ENCODE peak calls at places on chromosome 21, in seven cellular contexts. P, H, A, F, J, M and B are unnamed samples.

GRCh38 chr21:31755027-31755426 is 23.1 kb upstream of the SCAF4 start:
- DNase-seq in J (no peak), P (no peak), F (no peak), M (no peak), A (no peak), H (no peak), B (no peak)

GRCh38 chr21:31618696-31619430 is 40.6 kb upstream of the SOD1 start:
- DNase-seq in J (no peak), H (no peak), A (no peak), M (no peak), P (no peak), F (no peak), B (no peak)

GRCh38 chr21:14591882-14592281 is 45.8 kb upstream of the SAMSN1 start:
- DNase-seq in P (no peak), A (no peak), M (peak), F (no peak), H (no peak), J (peak), B (no peak)

GRCh38 chr21:16573581-16573980 is 843.8 kb downstream of the USP25 start:
- DNase-seq in A (no peak), F (no peak), P (no peak), H (no peak), J (no peak), M (no peak), B (no peak)

GRCh38 chr21:34579411-34579810 is 35.5 kb downstream of the RCAN1 start:
- DNase-seq in F (no peak), H (no peak), P (no peak), M (no peak), J (no peak), A (no peak), B (no peak)

GRCh38 chr21:21230672-21231071 is 232.5 kb downstream of the NCAM2 start:
- DNase-seq in M (no peak), A (no peak), J (no peak), F (no peak), P (no peak), H (no peak), B (no peak)

GRCh38 chr21:34599534-34600101 is 15.3 kb downstream of the RCAN1 start:
- DNase-seq in H (no peak), F (no peak), P (no peak), J (no peak), A (no peak), M (no peak), B (no peak)

GRCh38 chr21:37866027-37866426 is 50.2 kb downstream of the KCNJ6 start:
- DNase-seq in M (no peak), P (no peak), H (no peak), F (no peak), J (peak), A (no peak), B (no peak)

GRCh38 chr21:15439726-15440125 is 290.1 kb upstream of the USP25 start:
- DNase-seq in F (no peak), J (no peak), M (no peak), A (no peak), H (no peak), P (no peak), B (no peak)

GRCh38 chr21:33949516-33950424 is 34.2 kb upstream of the ATP5PO start:
- DNase-seq in J (no peak), H (no peak), P (no peak), F (no peak), A (peak), M (no peak), B (no peak)

GRCh38 chr21:17570773-17571172 is 41.9 kb downstream of the BTG3 start:
- DNase-seq in A (no peak), J (no peak), F (no peak), H (no peak), M (no peak), P (no peak), B (no peak)

GRCh38 chr21:37916795-37917142 is 512 bp upstream of the KCNJ6 start:
- DNase-seq in M (no peak), P (peak), A (no peak), H (peak), F (peak), J (no peak), B (peak)

GRCh38 chr21:44428281-44428942 is 26.9 kb upstream of the LRRC3 start:
- DNase-seq in J (peak), A (peak), M (peak), H (peak), F (no peak), P (peak), B (no peak)

GRCh38 chr21:38948377-38948776 is 142.6 kb downstream of the ETS2 start:
- DNase-seq in F (no peak), M (no peak), H (no peak), A (no peak), J (no peak), P (no peak), B (no peak)

GRCh38 chr21:32921632-32922230 is 104.0 kb upstream of the OLIG2 start:
- DNase-seq in M (peak), P (no peak), J (no peak), H (no peak), A (peak), F (peak), B (peak)

GRCh38 chr21:45406801-45407628 is 2.0 kb downstream of the COL18A1 start:
- DNase-seq in A (no peak), H (no peak), F (peak), P (no peak), J (no peak), M (no peak), B (no peak)

GRCh38 chr21:26939532-26940181 is 27.2 kb downstream of the ADAMTS5 start:
- DNase-seq in P (no peak), M (no peak), A (no peak), H (no peak), J (no peak), F (no peak), B (peak)

GRCh38 chr21:32007461-32007860 is 134.6 kb downstream of the HUNK start:
- DNase-seq in A (no peak), H (peak), M (no peak), F (no peak), J (no peak), P (no peak), B (no peak)

GRCh38 chr21:37166733-37167132 is 93.7 kb downstream of the TTC3 start:
- DNase-seq in F (no peak), A (no peak), M (no peak), P (no peak), H (no peak), J (no peak), B (no peak)

GRCh38 chr21:44677881-44678280 is 4.1 kb downstream of the KRTAP12-1 start:
- DNase-seq in P (no peak), H (no peak), M (no peak), J (no peak), F (no peak), A (no peak), B (no peak)

GRCh38 chr21:15531986-15532385 is 197.8 kb upstream of the USP25 start:
- DNase-seq in H (no peak), A (no peak), M (no peak), F (no peak), P (no peak), J (no peak), B (no peak)

GRCh38 chr21:44375281-44375651 is 21.8 kb downstream of the TRPM2 start:
- DNase-seq in P (no peak), J (peak), M (peak), H (no peak), F (no peak), A (peak), B (no peak)

GRCh38 chr21:44050276-44050675 is 38.2 kb downstream of the TRAPPC10 start:
- DNase-seq in H (no peak), A (no peak), M (no peak), J (peak), P (no peak), F (no peak), B (no peak)

GRCh38 chr21:38968887-38969543 is 163.3 kb downstream of the ETS2 start:
- DNase-seq in A (no peak), J (no peak), P (no peak), H (no peak), M (no peak), F (no peak), B (no peak)

GRCh38 chr21:15445327-15445726 is 284.5 kb upstream of the USP25 start:
- DNase-seq in A (no peak), H (no peak), F (no peak), P (no peak), J (no peak), M (no peak), B (no peak)

GRCh38 chr21:45111703-45112102 is 37.3 kb downstream of the ADARB1 start:
- DNase-seq in J (no peak), P (no peak), M (no peak), H (no peak), F (no peak), A (no peak), B (no peak)

GRCh38 chr21:42513985-42514882 is 582 bp downstream of the SLC37A1 start:
- DNase-seq in P (peak), J (peak), A (peak), F (peak), M (peak), H (peak), B (peak)

GRCh38 chr21:26773058-26773457 is 72.2 kb downstream of the ADAMTS1 start:
- DNase-seq in J (no peak), H (no peak), P (no peak), M (no peak), A (no peak), F (no peak), B (no peak)

GRCh38 chr21:26115346-26115745 is 55.2 kb downstream of the APP start:
- DNase-seq in A (no peak), M (peak), H (no peak), J (no peak), F (no peak), P (no peak), B (no peak)

GRCh38 chr21:19198801-19199200 is 795.2 kb upstream of the TMPRSS15 start:
- DNase-seq in M (no peak), J (no peak), A (no peak), F (no peak), P (no peak), H (no peak), B (no peak)

GRCh38 chr21:38859852-38860251 is 54.1 kb downstream of the ETS2 start:
- DNase-seq in H (no peak), P (no peak), M (no peak), A (no peak), F (no peak), J (no peak), B (no peak)

GRCh38 chr21:45266518-45267389 is 20.9 kb downstream of the POFUT2 start:
- DNase-seq in P (peak), M (no peak), J (peak), H (no peak), A (peak), F (no peak), B (no peak)

GRCh38 chr21:45330075-45330781 is 42.5 kb upstream of the POFUT2 start:
- DNase-seq in P (peak), A (no peak), M (no peak), H (peak), J (peak), F (no peak), B (no peak)

GRCh38 chr21:42552407-42553336 is 39.0 kb downstream of the SLC37A1 start:
- DNase-seq in P (no peak), J (peak), H (no peak), M (no peak), A (no peak), F (no peak), B (no peak)

GRCh38 chr21:27244356-27244755 is 277.5 kb upstream of the ADAMTS5 start:
- DNase-seq in J (no peak), H (no peak), F (no peak), P (no peak), A (no peak), M (no peak), B (no peak)

GRCh38 chr21:37365657-37366487 is 701 bp upstream of the DYRK1A start:
- DNase-seq in A (peak), H (peak), M (peak), F (peak), P (peak), J (peak), B (peak)

GRCh38 chr21:35338281-35338680 is 289.2 kb upstream of the RUNX1 start:
- DNase-seq in F (no peak), M (no peak), J (no peak), P (no peak), H (no peak), A (no peak), B (no peak)

GRCh38 chr21:40512590-40512989 is 334.4 kb downstream of the DSCAM start:
- DNase-seq in M (no peak), P (no peak), F (peak), A (no peak), H (no peak), J (no peak), B (peak)
- TF ChIP-seq CTCF in M (peak), P (peak), F (peak), A (no peak), H (peak), J (peak), B (peak)

GRCh38 chr21:30491963-30492428 is at the start of gene KRTAP19-3:
- DNase-seq in P (no peak), A (no peak), M (no peak), H (no peak), F (no peak), J (no peak), B (no peak)

GRCh38 chr21:30486180-30486579 is 1.1 kb downstream of the KRTAP19-2 start:
- DNase-seq in F (no peak), H (no peak), P (no peak), J (no peak), A (no peak), M (no peak), B (no peak)

GRCh38 chr21:30482130-30482529 is 2.0 kb upstream of the KRTAP19-1 start:
- DNase-seq in F (no peak), H (no peak), M (no peak), A (no peak), J (no peak), P (no peak), B (no peak)

GRCh38 chr21:30487336-30487735 is at the start of gene KRTAP19-2:
- DNase-seq in H (no peak), F (no peak), P (no peak), M (no peak), J (no peak), A (no peak), B (no peak)
- TF ChIP-seq CTCF in H (no peak), F (no peak), P (no peak), M (no peak), J (no peak), A (no peak), B (no peak)

DNA sequence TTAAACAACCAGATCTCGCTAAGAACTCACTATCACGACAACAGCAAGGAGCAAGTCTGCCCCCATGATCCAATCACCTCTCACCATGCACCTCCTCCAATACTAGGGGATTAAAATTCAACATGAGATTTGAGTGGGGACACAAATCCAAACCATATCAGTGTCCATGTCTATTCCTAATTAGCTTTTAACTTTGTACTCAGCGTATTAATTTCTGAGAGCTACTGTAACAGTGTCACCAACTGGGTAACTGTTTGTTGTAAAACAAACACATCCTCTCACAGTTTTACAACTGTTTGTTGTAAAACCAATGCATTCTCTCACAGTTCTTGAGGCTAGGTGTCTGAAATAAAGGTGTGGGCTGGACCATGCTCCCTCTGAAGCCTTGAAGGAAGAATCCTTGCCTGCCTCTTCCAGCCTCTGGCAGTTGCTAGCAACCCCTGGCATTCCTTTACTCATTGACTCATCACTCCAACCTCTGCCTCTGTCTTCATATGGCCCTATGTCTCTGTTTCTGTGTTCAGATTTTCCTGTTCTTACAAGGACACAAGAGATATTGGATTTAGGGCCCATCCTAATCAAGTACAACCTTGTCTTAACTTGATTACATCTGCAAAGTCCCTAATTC is 121.2 kb downstream of the LTN1 start:
- DNase-seq in M (peak), P (no peak), J (no peak), F (no peak), H (no peak), A (no peak), B (no peak)
- TF ChIP-seq CTCF in M (no peak), P (no peak), J (no peak), F (no peak), H (no peak), A (no peak), B (no peak)

GRCh38 chr21:46418265-46418946 is 40.3 kb upstream of the DIP2A start:
- DNase-seq in F (no peak), H (no peak), P (no peak), J (no peak), A (no peak), M (no peak), B (no peak)

GRCh38 chr21:46421756-46422555 is 36.7 kb upstream of the DIP2A start:
- DNase-seq in P (no peak), H (no peak), M (no peak), A (no peak), J (no peak), F (no peak), B (no peak)

GRCh38 chr21:46421191-46421750 is 37.4 kb upstream of the DIP2A start:
- DNase-seq in H (no peak), P (no peak), A (no peak), J (no peak), M (no peak), F (no peak), B (no peak)

GRCh38 chr21:46422636-46423241 is 36.0 kb upstream of the DIP2A start:
- DNase-seq in J (no peak), M (no peak), P (no peak), A (no peak), H (no peak), F (no peak), B (no peak)

GRCh38 chr21:46420241-46421190 is 38.2 kb upstream of the DIP2A start:
- DNase-seq in P (no peak), A (no peak), F (no peak), H (no peak), J (no peak), M (no peak), B (no peak)
- TF ChIP-seq CTCF in P (no peak), A (no peak), F (no peak), H (no peak), J (no peak), M (no peak), B (no peak)